ENCODE peak calls at places on chromosome 17, in four cellular contexts. One of them, this sample, is unnamed.

GRCh38 chr17:7004398-7005253 is 7.8 kb upstream of the RNASEK start:
- DNase-seq in amniotic epithelial cell: peak
- DNase-seq in stimulated activated CD8-positive, alpha-beta memory T cell treated with anti-CD3 and anti-CD28 coated beads, Interleukin-7, amount 100 ng/mL, for 24 hours: no peak
- DNase-seq in M059J: peak
- DNase-seq in this sample: peak

GRCh38 chr17:74738051-74738996 is 1.3 kb downstream of the RAB37 start:
- DNase-seq in amniotic epithelial cell: no peak
- DNase-seq in stimulated activated CD8-positive, alpha-beta memory T cell treated with anti-CD3 and anti-CD28 coated beads, Interleukin-7, amount 100 ng/mL, for 24 hours: peak
- DNase-seq in M059J: no peak
- DNase-seq in this sample: peak

GRCh38 chr17:41529491-41529915 is 1.4 kb upstream of the KRT19 start:
- DNase-seq in amniotic epithelial cell: no peak
- DNase-seq in stimulated activated CD8-positive, alpha-beta memory T cell treated with anti-CD3 and anti-CD28 coated beads, Interleukin-7, amount 100 ng/mL, for 24 hours: no peak
- DNase-seq in M059J: no peak
- DNase-seq in this sample: no peak

GRCh38 chr17:37543527-37544122 is 53.9 kb downstream of the DUSP14 start:
- DNase-seq in amniotic epithelial cell: no peak
- DNase-seq in stimulated activated CD8-positive, alpha-beta memory T cell treated with anti-CD3 and anti-CD28 coated beads, Interleukin-7, amount 100 ng/mL, for 24 hours: no peak
- DNase-seq in M059J: no peak
- DNase-seq in this sample: no peak

GRCh38 chr17:73551756-73552155 is 92.5 kb downstream of the SDK2 start:
- DNase-seq in amniotic epithelial cell: no peak
- DNase-seq in stimulated activated CD8-positive, alpha-beta memory T cell treated with anti-CD3 and anti-CD28 coated beads, Interleukin-7, amount 100 ng/mL, for 24 hours: no peak
- DNase-seq in M059J: no peak
- DNase-seq in this sample: peak

GRCh38 chr17:50274142-50274944 is at the start of gene TMEM92:
- DNase-seq in amniotic epithelial cell: no peak
- DNase-seq in stimulated activated CD8-positive, alpha-beta memory T cell treated with anti-CD3 and anti-CD28 coated beads, Interleukin-7, amount 100 ng/mL, for 24 hours: no peak
- DNase-seq in M059J: peak
- DNase-seq in this sample: peak

GRCh38 chr17:7831233-7831632 is 2.8 kb upstream of the KDM6B start:
- DNase-seq in amniotic epithelial cell: no peak
- DNase-seq in stimulated activated CD8-positive, alpha-beta memory T cell treated with anti-CD3 and anti-CD28 coated beads, Interleukin-7, amount 100 ng/mL, for 24 hours: no peak
- DNase-seq in M059J: no peak
- DNase-seq in this sample: no peak

GRCh38 chr17:5283531-5284315 is 1.6 kb downstream of the RABEP1 start:
- DNase-seq in amniotic epithelial cell: peak
- DNase-seq in stimulated activated CD8-positive, alpha-beta memory T cell treated with anti-CD3 and anti-CD28 coated beads, Interleukin-7, amount 100 ng/mL, for 24 hours: no peak
- DNase-seq in M059J: peak
- DNase-seq in this sample: no peak

GRCh38 chr17:71975998-71976649 is 144.7 kb upstream of the SOX9 start:
- DNase-seq in amniotic epithelial cell: peak
- DNase-seq in stimulated activated CD8-positive, alpha-beta memory T cell treated with anti-CD3 and anti-CD28 coated beads, Interleukin-7, amount 100 ng/mL, for 24 hours: no peak
- DNase-seq in M059J: peak
- DNase-seq in this sample: peak

GRCh38 chr17:6654816-6655731 is 3.5 kb downstream of the C17orf100 start:
- DNase-seq in amniotic epithelial cell: no peak
- DNase-seq in stimulated activated CD8-positive, alpha-beta memory T cell treated with anti-CD3 and anti-CD28 coated beads, Interleukin-7, amount 100 ng/mL, for 24 hours: no peak
- DNase-seq in M059J: no peak
- DNase-seq in this sample: no peak

GRCh38 chr17:7347630-7348477 is 4.1 kb upstream of the KCTD11 start:
- DNase-seq in amniotic epithelial cell: peak
- DNase-seq in stimulated activated CD8-positive, alpha-beta memory T cell treated with anti-CD3 and anti-CD28 coated beads, Interleukin-7, amount 100 ng/mL, for 24 hours: no peak
- DNase-seq in M059J: no peak
- DNase-seq in this sample: no peak

GRCh38 chr17:82064433-82065192 is 991 bp downstream of the DUS1L start:
- DNase-seq in amniotic epithelial cell: no peak
- DNase-seq in stimulated activated CD8-positive, alpha-beta memory T cell treated with anti-CD3 and anti-CD28 coated beads, Interleukin-7, amount 100 ng/mL, for 24 hours: no peak
- DNase-seq in M059J: no peak
- DNase-seq in this sample: no peak

GRCh38 chr17:80596760-80597608 is 52.3 kb downstream of the RPTOR start:
- DNase-seq in amniotic epithelial cell: no peak
- DNase-seq in stimulated activated CD8-positive, alpha-beta memory T cell treated with anti-CD3 and anti-CD28 coated beads, Interleukin-7, amount 100 ng/mL, for 24 hours: no peak
- DNase-seq in M059J: peak
- DNase-seq in this sample: peak

GRCh38 chr17:4206945-4207344 is 56.8 kb downstream of the ANKFY1 start:
- DNase-seq in amniotic epithelial cell: peak
- DNase-seq in stimulated activated CD8-positive, alpha-beta memory T cell treated with anti-CD3 and anti-CD28 coated beads, Interleukin-7, amount 100 ng/mL, for 24 hours: no peak
- DNase-seq in M059J: peak
- DNase-seq in this sample: no peak

GRCh38 chr17:82089723-82090548 is 8.1 kb downstream of the FASN start:
- DNase-seq in amniotic epithelial cell: no peak
- DNase-seq in stimulated activated CD8-positive, alpha-beta memory T cell treated with anti-CD3 and anti-CD28 coated beads, Interleukin-7, amount 100 ng/mL, for 24 hours: no peak
- DNase-seq in M059J: no peak
- DNase-seq in this sample: no peak

GRCh38 chr17:77124192-77124908 is 16.4 kb upstream of the SEC14L1 start:
- DNase-seq in amniotic epithelial cell: peak
- DNase-seq in stimulated activated CD8-positive, alpha-beta memory T cell treated with anti-CD3 and anti-CD28 coated beads, Interleukin-7, amount 100 ng/mL, for 24 hours: no peak
- DNase-seq in M059J: peak
- DNase-seq in this sample: peak

GRCh38 chr17:333626-334396 is 18.8 kb downstream of the RPH3AL start:
- DNase-seq in amniotic epithelial cell: peak
- DNase-seq in stimulated activated CD8-positive, alpha-beta memory T cell treated with anti-CD3 and anti-CD28 coated beads, Interleukin-7, amount 100 ng/mL, for 24 hours: no peak
- DNase-seq in M059J: peak
- DNase-seq in this sample: peak

GRCh38 chr17:54536306-54536705 is 364.3 kb upstream of the TOM1L1 start:
- DNase-seq in amniotic epithelial cell: no peak
- DNase-seq in stimulated activated CD8-positive, alpha-beta memory T cell treated with anti-CD3 and anti-CD28 coated beads, Interleukin-7, amount 100 ng/mL, for 24 hours: no peak
- DNase-seq in M059J: no peak
- DNase-seq in this sample: no peak

GRCh38 chr17:57875109-57876022 is 25.5 kb upstream of the MRPS23 start:
- DNase-seq in amniotic epithelial cell: peak
- DNase-seq in stimulated activated CD8-positive, alpha-beta memory T cell treated with anti-CD3 and anti-CD28 coated beads, Interleukin-7, amount 100 ng/mL, for 24 hours: no peak
- DNase-seq in M059J: peak
- DNase-seq in this sample: peak

GRCh38 chr17:51354908-51355307 is 94.6 kb downstream of the UTP18 start:
- DNase-seq in amniotic epithelial cell: no peak
- DNase-seq in stimulated activated CD8-positive, alpha-beta memory T cell treated with anti-CD3 and anti-CD28 coated beads, Interleukin-7, amount 100 ng/mL, for 24 hours: no peak
- DNase-seq in M059J: no peak
- DNase-seq in this sample: no peak